ENCODE peak calls at places on chromosomes 6 and 20, in seven cellular contexts. Z is adipocyte, A is fibroblast of pulmonary artery, F is HL-60, V is pancreas, N is H1, O is GM23248. Y is an unnamed sample.

GRCh38 chr6:129500958-129501381 is 209.0 kb downstream of the ARHGAP18 start:
- DNase-seq in V (no peak), O (peak; percentile 29), Z (no peak), N (no peak), A (peak; percentile 35), F (no peak), Y (no peak)

GRCh38 chr20:47620808-47621805 is 119.4 kb downstream of the NCOA3 start:
- DNase-seq in V (no peak), O (peak; percentile 82), N (no peak), A (peak; percentile 88), Z (peak; percentile 91), F (peak; percentile 30), Y (no peak)

GRCh38 chr20:30500829-30501440 is 756.5 kb upstream of the DEFB115 start:
- DNase-seq in F (no peak), A (no peak), O (no peak), Z (no peak), V (no peak), N (no peak), Y (no peak)

GRCh38 chr6:20911826-20912225 is 377.6 kb downstream of the CDKAL1 start:
- DNase-seq in O (no peak), V (no peak), F (no peak), Z (no peak), A (no peak), N (no peak), Y (no peak)

GRCh38 chr6:31170987-31171671 is 647 bp upstream of the POU5F1 start:
- DNase-seq in O (no peak), A (no peak), V (no peak), N (no peak), F (no peak), Z (no peak), Y (no peak)

GRCh38 chr6:140360651-140361050 is 986.2 kb upstream of the CITED2 start:
- DNase-seq in Z (no peak), O (no peak), N (no peak), V (no peak), A (no peak), F (no peak), Y (no peak)

GRCh38 chr6:107717781-107718180 is 106.3 kb downstream of the SCML4 start:
- DNase-seq in O (no peak), N (no peak), A (no peak), V (no peak), Z (no peak), F (no peak), Y (no peak)

GRCh38 chr6:74333406-74333805 is 637.4 kb downstream of the CD109 start:
- DNase-seq in V (no peak), O (peak; percentile 37), A (peak; percentile 24), Z (peak; percentile 33), N (no peak), F (no peak), Y (no peak)

GRCh38 chr6:5782783-5783567 is 223.8 kb downstream of the NRN1 start:
- DNase-seq in O (peak; percentile 52), V (no peak), A (no peak), Z (no peak), F (no peak), N (no peak), Y (peak; percentile 70)

GRCh38 chr6:131654326-131654725 is 17.2 kb downstream of the ENPP3 start:
- DNase-seq in N (no peak), Z (no peak), A (no peak), F (no peak), O (no peak), V (no peak), Y (no peak)

GRCh38 chr20:15842872-15843271 is 730.4 kb downstream of the KIF16B start:
- DNase-seq in V (no peak), F (no peak), A (no peak), O (no peak), Z (no peak), N (no peak), Y (no peak)

GRCh38 chr6:11722224-11722623 is 56.4 kb downstream of the ADTRP start:
- DNase-seq in N (no peak), O (no peak), A (no peak), V (no peak), F (no peak), Z (no peak), Y (no peak)

GRCh38 chr6:105179244-105180065 is at the start of gene POPDC3:
- DNase-seq in F (no peak), N (no peak), Z (peak; percentile 67), O (peak; percentile 69), A (peak; percentile 49), V (peak; percentile 10), Y (no peak)

GRCh38 chr20:59576216-59576953 is 28.0 kb upstream of the PHACTR3 start:
- DNase-seq in F (no peak), N (no peak), Z (no peak), V (no peak), A (no peak), O (no peak), Y (no peak)

GRCh38 chr6:41934278-41935189 is 7.1 kb downstream of the CCND3 start:
- DNase-seq in N (no peak), A (no peak), F (no peak), O (peak; percentile 22), V (no peak), Z (no peak), Y (no peak)

GRCh38 chr6:85867595-85867994 is 224.9 kb upstream of the SYNCRIP start:
- DNase-seq in F (no peak), O (no peak), N (no peak), Z (no peak), A (no peak), V (no peak), Y (no peak)

GRCh38 chr6:85865665-85866372 is 223.1 kb upstream of the SYNCRIP start:
- DNase-seq in O (peak; percentile 83), N (no peak), V (no peak), A (peak; percentile 84), F (no peak), Z (peak; percentile 71), Y (no peak)

GRCh38 chr6:85866373-85866740 is 223.7 kb upstream of the SYNCRIP start:
- DNase-seq in Z (no peak), O (peak; percentile 53), A (no peak), F (no peak), N (no peak), V (no peak), Y (no peak)

GRCh38 chr6:85866758-85867401 is 224.2 kb upstream of the SYNCRIP start:
- DNase-seq in F (no peak), N (no peak), V (no peak), Z (no peak), O (peak; percentile 2), A (no peak), Y (no peak)

GRCh38 chr6:85864453-85865401 is 222.0 kb upstream of the SYNCRIP start:
- DNase-seq in N (no peak), Z (peak; percentile 41), O (peak; percentile 34), A (peak; percentile 38), F (no peak), V (peak; percentile 20), Y (no peak)
- H3K4me3 ChIP-seq in N (no peak overlapping the region), Z (no peak overlapping the region), O (peak overlapping the region; percentile 81), A (peak overlapping the region; percentile 52), F (no peak overlapping the region), V (no peak overlapping the region), Y (peak overlapping the region; percentile 70)

GRCh38 chr20:4247261-4247660 is 231.9 kb upstream of the RNF24 start:
- DNase-seq in Z (no peak), A (no peak), V (no peak), N (no peak), F (no peak), O (no peak), Y (no peak)
- H3K4me3 ChIP-seq in Z (no peak overlapping the region), A (no peak overlapping the region), V (no peak overlapping the region), N (no peak overlapping the region), F (no peak overlapping the region), O (no peak overlapping the region), Y (no peak overlapping the region)

GRCh38 chr6:232896-233640 is 59.2 kb upstream of the DUSP22 start:
- DNase-seq in O (no peak), F (no peak), Z (no peak), N (no peak), V (no peak), A (no peak), Y (no peak)

GRCh38 chr6:234706-235372 is 57.4 kb upstream of the DUSP22 start:
- DNase-seq in N (no peak), Z (no peak), O (no peak), A (no peak), F (no peak), V (no peak), Y (no peak)

GRCh38 chr6:231779-232178 is 60.5 kb upstream of the DUSP22 start:
- DNase-seq in N (no peak), F (no peak), A (no peak), O (no peak), V (no peak), Z (no peak), Y (no peak)

GRCh38 chr6:236519-236918 is 55.8 kb upstream of the DUSP22 start:
- DNase-seq in V (no peak), N (no peak), Z (no peak), A (no peak), O (no peak), F (no peak), Y (no peak)

DNA sequence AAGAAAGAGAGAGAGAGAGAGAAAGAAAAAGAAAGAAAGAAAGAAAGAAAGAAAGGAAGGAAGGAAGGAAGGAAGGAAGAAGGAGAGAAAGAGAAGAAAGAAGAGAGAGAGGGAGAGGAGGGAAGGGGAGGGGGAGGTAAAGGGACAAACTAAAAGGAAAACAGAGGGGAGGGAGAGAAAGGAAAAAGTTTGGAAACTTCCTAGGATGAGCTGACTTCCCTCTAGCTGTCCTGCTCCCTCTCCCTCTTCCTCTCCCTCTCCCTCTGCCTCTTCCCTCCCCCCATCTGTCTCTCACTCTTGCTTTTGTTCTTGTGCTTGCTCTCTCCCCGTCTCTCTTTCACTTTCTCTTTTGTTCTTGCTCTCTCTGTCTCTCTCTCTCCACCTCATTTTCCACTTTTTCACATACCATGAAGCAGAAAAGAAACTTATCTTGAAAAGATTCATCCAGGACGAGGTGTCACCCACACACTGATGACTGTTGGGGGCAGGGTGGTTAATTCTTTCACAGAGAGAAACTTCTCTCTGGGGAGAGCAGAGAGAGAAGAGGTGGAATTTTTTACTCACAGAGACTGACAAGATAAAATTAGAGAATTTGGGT is 56.4 kb upstream of the DUSP22 start:
- DNase-seq in A (peak; percentile 39), F (no peak), V (no peak), N (no peak), O (peak; percentile 25), Z (peak; percentile 79), Y (no peak)
- H3K4me3 ChIP-seq in A (peak overlapping the region; percentile 43), F (no peak overlapping the region), V (no peak overlapping the region), N (peak overlapping the region; percentile 46), O (peak overlapping the region; percentile 65), Z (peak overlapping the region; percentile 77), Y (no peak overlapping the region)

DNA sequence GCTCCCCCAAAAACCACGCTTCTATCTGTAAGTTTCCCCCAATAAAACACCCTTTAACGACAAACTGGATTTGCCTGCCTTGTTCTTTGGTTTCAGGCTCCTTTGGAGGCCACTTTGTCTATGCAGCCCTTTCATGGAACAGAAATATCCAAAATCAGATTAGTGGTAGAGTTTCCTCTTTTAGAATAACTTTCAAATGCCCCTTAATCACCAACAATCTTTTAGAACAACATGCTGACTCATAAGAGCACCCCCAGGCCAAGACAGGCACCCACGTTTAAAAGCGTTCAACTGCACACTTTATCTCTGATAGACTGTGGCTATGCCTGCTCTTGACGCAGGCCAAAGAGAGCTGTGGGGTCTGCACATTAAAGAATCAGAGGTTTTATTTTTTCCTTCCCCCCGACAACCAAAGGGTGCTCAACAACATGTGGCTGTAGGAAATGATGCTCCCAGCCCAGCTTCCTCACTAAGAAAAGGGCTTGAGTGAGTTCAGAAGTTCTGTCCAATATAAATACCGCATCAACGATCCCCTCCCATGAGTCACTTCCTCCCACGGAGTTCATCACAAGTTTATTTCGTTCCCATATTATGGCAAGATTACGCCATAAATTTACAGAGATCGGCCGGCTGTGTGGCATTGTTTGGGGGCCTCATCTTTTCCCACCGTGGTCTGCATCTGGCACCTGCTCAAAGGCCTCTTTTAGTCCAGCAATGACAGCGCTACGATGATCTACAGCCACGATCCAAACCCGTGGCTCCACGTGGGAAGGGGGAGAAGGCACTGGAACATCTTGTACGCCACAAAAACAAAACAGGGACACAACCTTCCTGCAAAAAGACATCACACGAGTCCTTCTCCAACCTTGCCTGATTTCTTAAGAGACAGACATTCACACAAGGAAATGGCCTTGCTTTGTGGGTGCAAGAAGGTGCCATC is 88.8 kb upstream of the NFATC2 start:
- DNase-seq in A (peak; percentile 100), Z (peak; percentile 97), O (peak; percentile 96), N (no peak), F (peak; percentile 54), V (no peak), Y (peak; percentile 82)
- H3K4me3 ChIP-seq in A (peak overlapping the region; percentile 21), Z (peak overlapping the region; percentile 63), O (peak overlapping the region; percentile 48), N (no peak overlapping the region), F (no peak overlapping the region), V (no peak overlapping the region), Y (peak overlapping the region; percentile 52)